ENCODE peak calls at places on chromosomes 3 and 15, in five cellular contexts. T is fibroblast of pulmonary artery, Z is lower lobe of right lung, O is NCI-H1105 treated with DMSO at 0.1 percent for 48 hours, A is heart left ventricle. P is an unnamed sample.

GRCh38 chr3:71896751-71897150 is 111.8 kb upstream of the PROK2 start:
- DNase-seq in A (no peak), O (no peak), Z (no peak), T (peak; percentile 27), P (no peak)

GRCh38 chr3:127746400-127747057 is 73.8 kb downstream of the ABTB1 start:
- DNase-seq in Z (no peak), T (no peak), A (peak; percentile 62), O (no peak), P (no peak)

GRCh38 chr3:184505479-184505878 is 56.1 kb upstream of the EPHB3 start:
- DNase-seq in T (no peak), O (peak; percentile 31), Z (no peak), A (no peak), P (no peak)

GRCh38 chr3:105367063-105367405 is 325 bp downstream of the ALCAM start:
- DNase-seq in Z (peak; percentile 65), T (no peak), A (no peak), O (no peak), P (peak; percentile 33)

GRCh38 chr3:122003596-122003995 is 18.5 kb downstream of the ILDR1 start:
- DNase-seq in Z (no peak), O (no peak), T (no peak), A (no peak), P (no peak)

GRCh38 chr3:170180107-170180951 is 1.2 kb downstream of the PHC3 start:
- DNase-seq in T (peak; percentile 31), A (no peak), O (no peak), Z (no peak), P (no peak)

GRCh38 chr3:29693863-29694262 is 413.0 kb downstream of the RBMS3 start:
- DNase-seq in T (peak; percentile 98), O (no peak), Z (peak; percentile 34), A (no peak), P (peak; percentile 74)

GRCh38 chr3:184737641-184738518 is 26.0 kb upstream of the MAGEF1 start:
- DNase-seq in A (no peak), Z (no peak), O (no peak), T (peak; percentile 76), P (peak; percentile 85)

GRCh38 chr15:64634576-64635485 is 140.6 kb downstream of the RBPMS2 start:
- DNase-seq in A (no peak), T (peak; percentile 51), O (peak; percentile 87), Z (no peak), P (no peak)

GRCh38 chr3:124217542-124217941 is 225.6 kb upstream of the ROPN1 start:
- DNase-seq in A (peak; percentile 45), Z (no peak), T (peak; percentile 86), O (no peak), P (peak; percentile 59)

GRCh38 chr3:157767602-157768001 is 264.4 kb upstream of the VEPH1 start:
- DNase-seq in T (no peak), O (no peak), A (no peak), Z (no peak), P (no peak)

GRCh38 chr3:151864423-151865101 is 8.9 kb upstream of the SUCNR1 start:
- DNase-seq in A (no peak), Z (no peak), T (peak; percentile 89), O (no peak), P (no peak)

GRCh38 chr15:80015156-80015555 is 44.2 kb upstream of the BCL2A1 start:
- DNase-seq in O (no peak), A (no peak), T (no peak), Z (no peak), P (no peak)

GRCh38 chr15:20356444-20357138 is 185.0 kb downstream of the GOLGA6L6 start:
- DNase-seq in T (peak; percentile 20), A (peak; percentile 67), Z (peak; percentile 73), O (no peak), P (peak; percentile 48)

GRCh38 chr15:29140475-29141172 is 129.0 kb downstream of the NSMCE3 start:
- DNase-seq in Z (no peak), T (no peak), O (no peak), A (no peak), P (no peak)

GRCh38 chr3:125146601-125147490 is 65.7 kb downstream of the SLC12A8 start:
- DNase-seq in Z (no peak), A (peak; percentile 51), O (no peak), T (no peak), P (no peak)

GRCh38 chr3:66411436-66411835 is 89.4 kb downstream of the LRIG1 start:
- DNase-seq in O (no peak), Z (no peak), A (no peak), T (no peak), P (peak; percentile 19)

GRCh38 chr3:169478566-169479313 is 184.8 kb downstream of the MECOM start:
- DNase-seq in T (peak; percentile 80), A (no peak), Z (no peak), O (no peak), P (no peak)

GRCh38 chr15:69012761-69013364 is 1.6 kb upstream of the NOX5 start:
- DNase-seq in T (no peak), O (no peak), Z (no peak), A (no peak), P (no peak)

GRCh38 chr3:12810013-12810780 is 13.7 kb downstream of the CAND2 start:
- DNase-seq in T (peak; percentile 90), O (peak; percentile 86), Z (peak; percentile 97), A (peak; percentile 96), P (peak; percentile 76)

GRCh38 chr15:72306211-72306785 is 13.7 kb downstream of the CELF6 start:
- DNase-seq in O (peak; percentile 85), A (no peak), Z (no peak), T (peak; percentile 77), P (no peak)

GRCh38 chr3:146072061-146072460 is 88.9 kb downstream of the PLOD2 start:
- DNase-seq in Z (no peak), T (no peak), A (no peak), O (no peak), P (no peak)